ENCODE peak calls at places on chromosomes 12 and 14, in five cellular contexts. G, N, P, K and T are unnamed samples.
A peak's percentile ranks its signal among the peaks of the same experiment; 100 is the strongest.

GRCh38 chr12:29534935-29535334 is 37.4 kb upstream of the OVCH1 start:
- DNase-seq in K (no peak), P (no peak), G (no peak), N (no peak), T (peak; percentile 36)

GRCh38 chr12:12216349-12217017 is 50.4 kb downstream of the LRP6 start:
- DNase-seq in P (no peak), K (no peak), G (no peak), N (no peak), T (no peak)

GRCh38 chr14:80358112-80358511 is 146.8 kb upstream of the DIO2 start:
- DNase-seq in K (no peak), G (no peak), N (no peak), P (no peak), T (no peak)

GRCh38 chr12:115920395-115921183 is 356.9 kb downstream of the MED13L start:
- DNase-seq in P (no peak), N (peak; percentile 23), K (no peak), G (no peak), T (no peak)

GRCh38 chr12:10621278-10621677 is 7.9 kb upstream of the MAGOHB start:
- DNase-seq in K (no peak), P (no peak), N (no peak), G (no peak), T (no peak)

GRCh38 chr12:14923944-14924343 is 14.4 kb downstream of the ERP27 start:
- DNase-seq in P (no peak), N (no peak), K (no peak), G (no peak), T (no peak)

GRCh38 chr12:25424186-25424854 is 128.8 kb downstream of the LMNTD1 start:
- DNase-seq in G (no peak), P (no peak), K (no peak), N (no peak), T (no peak)

GRCh38 chr14:79166171-79166570 is 996.0 kb downstream of the NRXN3 start:
- DNase-seq in G (no peak), K (no peak), P (no peak), N (no peak), T (no peak)

GRCh38 chr14:83300454-83301064 is 1766.9 kb upstream of the SEL1L start:
- DNase-seq in K (peak; percentile 21), P (no peak), G (no peak), N (peak; percentile 28), T (peak; percentile 52)

GRCh38 chr14:65847065-65847847 is 434.7 kb downstream of the FUT8 start:
- DNase-seq in N (no peak), P (peak; percentile 70), G (peak; percentile 43), K (no peak), T (no peak)

GRCh38 chr14:56592746-56593544 is 13.3 kb downstream of the TMEM260 start:
- DNase-seq in G (no peak), P (no peak), K (no peak), N (no peak), T (no peak)

GRCh38 chr14:80714489-80714888 is 227.0 kb downstream of the CEP128 start:
- DNase-seq in K (no peak), P (no peak), N (no peak), G (no peak), T (no peak)

GRCh38 chr12:56129210-56129691 is 1.2 kb downstream of the ESYT1 start:
- DNase-seq in N (no peak), K (peak; percentile 54), P (peak; percentile 83), G (peak; percentile 81), T (peak; percentile 61)

GRCh38 chr14:92497391-92497790 is 16.2 kb upstream of the RIN3 start:
- DNase-seq in K (no peak), P (no peak), N (no peak), G (no peak), T (no peak)

GRCh38 chr14:22852940-22853767 is 16.8 kb downstream of the MMP14 start:
- DNase-seq in K (peak; percentile 80), P (peak; percentile 95), G (peak; percentile 96), N (peak; percentile 67), T (peak; percentile 81)

GRCh38 chr12:5776091-5776490 is 169.0 kb downstream of the ANO2 start:
- DNase-seq in N (no peak), K (no peak), G (no peak), P (no peak), T (no peak)

GRCh38 chr14:71388336-71388735 is 481.1 kb downstream of the PCNX1 start:
- DNase-seq in G (no peak), P (no peak), N (no peak), K (no peak), T (no peak)

GRCh38 chr14:73850940-73851339 is 691 bp upstream of the PTGR2 start:
- DNase-seq in N (no peak), K (peak; percentile 58), P (no peak), G (no peak), T (peak; percentile 17)

GRCh38 chr12:66776974-66777373 is 98.1 kb upstream of the GRIP1 start:
- DNase-seq in N (no peak), P (peak; percentile 40), K (no peak), G (no peak), T (no peak)

GRCh38 chr14:99885649-99885958 is 92.4 kb downstream of the EML1 start:
- DNase-seq in K (no peak), P (no peak), G (no peak), N (no peak), T (no peak)
- TF ChIP-seq CTCF in K (no peak), P (peak; percentile 49), G (no peak), N (no peak), T (no peak)

DNA sequence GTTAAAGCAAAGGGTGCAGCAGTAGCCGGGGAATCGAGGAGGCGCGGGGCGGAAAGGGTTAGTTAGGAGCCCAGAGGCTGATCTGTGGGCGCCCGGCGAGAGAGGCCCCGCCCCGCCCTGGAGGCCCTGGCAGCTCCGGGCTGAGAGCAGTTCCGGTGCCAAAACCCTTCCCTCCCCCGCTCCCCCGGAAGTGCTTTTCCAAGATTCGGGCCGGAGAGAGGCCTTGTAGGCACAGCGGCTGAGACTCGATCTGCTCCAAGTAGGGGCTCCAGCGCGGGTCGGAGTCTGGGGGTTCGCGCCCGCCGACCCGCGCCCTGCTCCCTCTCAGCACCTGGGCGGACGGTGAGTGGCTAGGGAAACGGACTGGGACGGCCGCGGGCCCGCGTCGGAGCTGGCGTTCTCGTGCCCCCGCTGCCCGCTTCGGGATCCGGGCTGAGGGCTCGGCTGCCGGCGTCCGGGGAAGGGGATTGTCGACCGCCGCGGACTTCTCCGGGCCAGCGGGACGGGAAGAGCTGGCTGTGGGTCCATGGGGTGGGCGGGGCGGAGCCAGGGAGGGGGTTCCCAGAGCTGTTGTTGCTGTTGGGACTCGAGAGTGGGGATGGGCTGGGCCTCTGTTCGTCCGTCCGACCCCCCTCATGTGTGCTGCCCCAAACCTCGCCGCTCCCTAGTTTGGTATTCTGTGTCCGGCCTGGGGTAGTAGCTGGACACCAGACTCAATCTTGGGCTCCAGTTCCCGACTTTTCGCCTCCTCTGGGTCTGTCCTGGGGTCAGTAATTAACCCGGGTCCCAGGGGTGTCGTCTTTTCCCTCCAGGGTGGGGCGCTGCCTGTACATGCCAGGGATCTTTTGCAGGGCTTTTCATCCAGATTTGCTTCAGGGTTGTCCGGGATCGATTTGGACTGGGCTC is at the start of gene FRS2:
- DNase-seq in P (peak; percentile 87), G (peak; percentile 93), N (peak; percentile 85), K (peak; percentile 85), T (peak; percentile 90)
- TF ChIP-seq CTCF in P (no peak), G (peak; percentile 17), N (peak; percentile 71), K (peak; percentile 24), T (peak; percentile 59)

GRCh38 chr12:120359159-120359527 is 9.8 kb downstream of the MSI1 start:
- DNase-seq in K (no peak), G (no peak), N (no peak), P (no peak), T (no peak)

GRCh38 chr12:120357104-120357503 is 11.9 kb downstream of the MSI1 start:
- DNase-seq in P (no peak), G (no peak), N (no peak), K (no peak), T (no peak)

GRCh38 chr12:120361506-120362208 is 7.3 kb downstream of the MSI1 start:
- DNase-seq in K (no peak), N (no peak), G (peak; percentile 28), P (no peak), T (no peak)

GRCh38 chr12:120356567-120357030 is 12.4 kb downstream of the MSI1 start:
- DNase-seq in G (peak; percentile 81), N (peak; percentile 76), P (peak; percentile 75), K (peak; percentile 91), T (peak; percentile 88)

GRCh38 chr12:120358412-120359158 is 10.4 kb downstream of the MSI1 start:
- DNase-seq in K (no peak), N (no peak), G (no peak), P (no peak), T (no peak)
- TF ChIP-seq CTCF in K (no peak), N (no peak), G (no peak), P (no peak), T (no peak)

DNA sequence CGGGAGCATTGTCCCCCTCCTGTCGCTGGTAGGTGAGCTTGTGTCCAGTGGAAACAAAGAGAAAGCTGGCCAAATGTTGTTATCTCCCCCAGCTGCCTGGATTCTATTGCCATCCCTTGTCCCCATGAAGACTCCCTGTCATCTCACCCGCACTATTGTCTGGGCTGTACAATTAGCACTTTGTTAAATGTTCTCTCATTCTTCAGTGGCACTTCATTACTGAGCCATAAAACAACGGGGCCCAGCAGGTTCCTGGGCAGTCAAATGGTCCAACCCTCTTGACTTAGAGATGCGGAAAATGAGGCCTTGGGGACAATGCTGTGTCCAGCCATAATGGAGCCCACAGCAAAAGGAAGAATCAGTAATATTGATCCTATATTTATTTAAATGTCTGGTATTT is 13.2 kb upstream of the COL2A1 start:
- DNase-seq in K (no peak), G (no peak), P (no peak), N (no peak), T (no peak)
- TF ChIP-seq CTCF in K (no peak), G (no peak), P (no peak), N (no peak), T (no peak)

GRCh38 chr12:81330480-81330879 is 252.6 kb downstream of the ACSS3 start:
- DNase-seq in P (no peak), K (no peak), G (no peak), N (no peak), T (peak; percentile 11)
- TF ChIP-seq CTCF in P (no peak), K (no peak), G (no peak), N (no peak), T (no peak)